ENCODE peak calls at places on chromosomes 7 and 10, in five cellular contexts. One of them, this sample, is unnamed.

GRCh38 chr7:1705856-1706255 is 35.8 kb downstream of the ELFN1 start:
- DNase-seq in OCI-LY7: no peak
- DNase-seq in Kasumi-1: no peak
- DNase-seq in Peyer's patch: no peak
- DNase-seq in NCI-H2029 treated with DMSO at 0.1 percent for 48 hours: no peak
- DNase-seq in this sample: no peak

GRCh38 chr10:133162178-133162909 is 2.3 kb downstream of the KNDC1 start:
- DNase-seq in Kasumi-1: no peak
- DNase-seq in Peyer's patch: no peak
- DNase-seq in NCI-H2029 treated with DMSO at 0.1 percent for 48 hours: no peak
- DNase-seq in OCI-LY7: no peak
- DNase-seq in this sample: peak; percentile 33

GRCh38 chr7:158682456-158682855 is 22.1 kb downstream of the NCAPG2 start:
- DNase-seq in Peyer's patch: no peak
- DNase-seq in Kasumi-1: no peak
- DNase-seq in NCI-H2029 treated with DMSO at 0.1 percent for 48 hours: no peak
- DNase-seq in OCI-LY7: no peak
- DNase-seq in this sample: no peak

GRCh38 chr7:104299323-104299722 is 29.1 kb upstream of the LHFPL3 start:
- DNase-seq in NCI-H2029 treated with DMSO at 0.1 percent for 48 hours: no peak
- DNase-seq in Peyer's patch: no peak
- DNase-seq in Kasumi-1: no peak
- DNase-seq in OCI-LY7: no peak
- DNase-seq in this sample: no peak

GRCh38 chr10:69634759-69635425 is 4.8 kb downstream of the FAM241B start:
- DNase-seq in Kasumi-1: no peak
- DNase-seq in OCI-LY7: no peak
- DNase-seq in NCI-H2029 treated with DMSO at 0.1 percent for 48 hours: no peak
- DNase-seq in Peyer's patch: no peak
- DNase-seq in this sample: no peak

GRCh38 chr10:72297281-72297967 is 23.7 kb downstream of the DDIT4 start:
- DNase-seq in Kasumi-1: peak; percentile 98
- DNase-seq in NCI-H2029 treated with DMSO at 0.1 percent for 48 hours: no peak
- DNase-seq in Peyer's patch: peak; percentile 71
- DNase-seq in OCI-LY7: peak; percentile 97
- DNase-seq in this sample: peak; percentile 90

GRCh38 chr7:96026006-96026405 is 253.7 kb downstream of the DYNC1I1 start:
- DNase-seq in Kasumi-1: no peak
- DNase-seq in OCI-LY7: no peak
- DNase-seq in NCI-H2029 treated with DMSO at 0.1 percent for 48 hours: no peak
- DNase-seq in Peyer's patch: no peak
- DNase-seq in this sample: no peak

GRCh38 chr7:111394891-111395290 is 167.4 kb downstream of the IMMP2L start:
- DNase-seq in OCI-LY7: no peak
- DNase-seq in Kasumi-1: no peak
- DNase-seq in NCI-H2029 treated with DMSO at 0.1 percent for 48 hours: no peak
- DNase-seq in Peyer's patch: no peak
- DNase-seq in this sample: no peak

GRCh38 chr7:92010215-92010614 is 69.6 kb downstream of the AKAP9 start:
- DNase-seq in Kasumi-1: no peak
- DNase-seq in Peyer's patch: no peak
- DNase-seq in OCI-LY7: no peak
- DNase-seq in NCI-H2029 treated with DMSO at 0.1 percent for 48 hours: no peak
- DNase-seq in this sample: peak; percentile 22

GRCh38 chr10:131579251-131580071 is 267.9 kb upstream of the TCERG1L start:
- DNase-seq in OCI-LY7: no peak
- DNase-seq in Kasumi-1: no peak
- DNase-seq in NCI-H2029 treated with DMSO at 0.1 percent for 48 hours: no peak
- DNase-seq in Peyer's patch: no peak
- DNase-seq in this sample: no peak

GRCh38 chr7:98324782-98325181 is 43.3 kb downstream of the BRI3 start:
- DNase-seq in Peyer's patch: no peak
- DNase-seq in OCI-LY7: no peak
- DNase-seq in Kasumi-1: no peak
- DNase-seq in NCI-H2029 treated with DMSO at 0.1 percent for 48 hours: no peak
- DNase-seq in this sample: no peak